ENCODE peak calls at places on chromosomes 16 and 17, in five cellular contexts. C, P, O, V and E are unnamed samples.

GRCh38 chr16:27929818-27930217 is 133.7 kb downstream of the GSG1L start:
- DNase-seq in C (no peak), P (no peak), O (no peak), V (no peak), E (no peak)

GRCh38 chr17:4986951-4987766 is at the start of gene CAMTA2:
- DNase-seq in C (peak), P (no peak), O (peak), V (no peak), E (no peak)

GRCh38 chr17:4014148-4014927 is 50.1 kb upstream of the ATP2A3 start:
- DNase-seq in C (no peak), P (no peak), O (no peak), V (no peak), E (no peak)

GRCh38 chr17:1554751-1555617 is 7.6 kb downstream of the PITPNA start:
- DNase-seq in C (no peak), P (no peak), O (no peak), V (no peak), E (no peak)

GRCh38 chr16:28140788-28141618 is 70.8 kb downstream of the XPO6 start:
- DNase-seq in C (no peak), P (no peak), O (no peak), V (no peak), E (no peak)

GRCh38 chr17:34156741-34157589 is 98.1 kb upstream of the CCL2 start:
- DNase-seq in C (no peak), P (no peak), O (no peak), V (no peak), E (no peak)

GRCh38 chr17:71633391-71633849 is 487.4 kb upstream of the SOX9 start:
- DNase-seq in C (no peak), P (peak), O (peak), V (peak), E (peak)

GRCh38 chr16:86572041-86572521 is 5.5 kb downstream of the FOXC2 start:
- DNase-seq in C (peak), P (no peak), O (no peak), V (no peak), E (no peak)

GRCh38 chr16:28311913-28312312 is 19.6 kb downstream of the SBK1 start:
- DNase-seq in C (no peak), P (no peak), O (no peak), V (no peak), E (no peak)

GRCh38 chr16:81703177-81704155 is 75.6 kb upstream of the PLCG2 start:
- DNase-seq in C (peak), P (peak), O (peak), V (peak), E (peak)

DNA sequence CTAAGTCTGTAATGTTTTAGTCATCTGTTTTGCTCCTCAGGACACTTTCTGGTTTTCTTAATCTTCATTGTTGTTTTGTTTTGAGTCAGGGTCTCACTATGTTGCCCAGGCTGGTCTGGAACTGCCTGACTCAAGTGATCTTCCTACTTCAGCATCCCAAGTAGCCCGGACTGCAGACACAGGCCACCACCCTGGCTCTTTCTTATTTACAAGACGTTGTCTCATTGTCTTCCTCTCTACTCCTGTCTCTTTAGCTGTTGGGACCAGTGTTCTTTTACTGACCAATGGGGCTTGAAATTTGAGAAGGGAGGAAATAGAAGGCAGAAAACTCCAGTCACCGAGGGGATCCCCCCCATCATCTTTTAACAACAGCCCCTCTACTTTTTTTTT is 1.2 kb downstream of the SCPEP1 start:
- DNase-seq in C (no peak), P (no peak), O (no peak), V (no peak), E (no peak)
- H3K4me3 ChIP-seq in C (no peak), P (no peak), O (no peak), V (peak), E (no peak)

GRCh38 chr17:74757931-74758845 is 9.8 kb downstream of the NHERF1 start:
- DNase-seq in C (no peak), P (no peak), O (no peak), V (no peak), E (no peak)

GRCh38 chr17:74758846-74759163 is 10.4 kb downstream of the NHERF1 start:
- DNase-seq in C (no peak), P (no peak), O (peak), V (no peak), E (no peak)

GRCh38 chr17:74760404-74761105 is 12.1 kb downstream of the NHERF1 start:
- DNase-seq in C (no peak), P (no peak), O (no peak), V (no peak), E (no peak)

GRCh38 chr17:74759941-74760340 is 11.5 kb downstream of the NHERF1 start:
- DNase-seq in C (no peak), P (no peak), O (no peak), V (no peak), E (no peak)

DNA sequence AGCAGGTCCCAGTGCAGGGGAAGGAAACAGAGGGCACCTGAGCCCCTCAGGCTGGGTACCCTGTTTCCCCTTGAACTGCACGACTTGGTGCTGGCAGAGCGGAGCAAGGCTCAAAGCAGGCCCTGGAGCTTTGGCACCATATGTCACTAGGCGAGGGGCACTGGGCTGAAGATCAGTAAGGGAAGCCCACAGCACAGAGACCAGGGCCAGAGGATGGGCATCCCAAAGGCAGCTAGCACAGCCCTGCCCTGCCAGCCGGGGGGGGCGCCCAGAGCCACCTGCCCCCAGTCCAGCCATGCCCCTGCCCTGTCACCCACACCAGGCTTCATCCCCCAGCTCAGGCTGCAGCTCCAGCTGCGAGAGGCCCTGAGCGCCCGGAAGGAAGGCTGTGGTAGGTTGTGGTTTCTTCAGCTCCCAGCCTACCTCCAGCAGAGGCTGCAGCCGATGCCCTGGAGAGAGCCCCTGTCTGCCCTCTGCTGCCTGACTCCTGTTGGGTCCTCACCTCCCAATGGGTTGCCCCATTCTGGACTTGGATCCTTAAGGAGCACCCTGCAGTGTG is 10.9 kb downstream of the NHERF1 start:
- DNase-seq in C (no peak), P (no peak), O (no peak), V (no peak), E (no peak)
- H3K4me3 ChIP-seq in C (no peak), P (no peak), O (no peak), V (no peak), E (no peak)

GRCh38 chr17:39688945-39689344 is 1.1 kb upstream of the PGAP3 start:
- DNase-seq in C (no peak), P (no peak), O (no peak), V (no peak), E (no peak)
- H3K4me3 ChIP-seq in C (no peak), P (peak), O (peak), V (peak), E (peak)

GRCh38 chr16:72013389-72013788 is 4.8 kb downstream of the DHODH start:
- DNase-seq in C (no peak), P (peak), O (peak), V (no peak), E (no peak)
- H3K4me3 ChIP-seq in C (no peak), P (no peak), O (no peak), V (no peak), E (no peak)

GRCh38 chr17:78129385-78130079 is 977 bp upstream of the TMC6 start:
- DNase-seq in C (no peak), P (no peak), O (no peak), V (no peak), E (no peak)

GRCh38 chr17:78132086-78132676 is 1.6 kb downstream of the TMC8 start:
- DNase-seq in C (no peak), P (no peak), O (no peak), V (no peak), E (no peak)

GRCh38 chr17:78130080-78130438 is 512 bp upstream of the TMC8 start:
- DNase-seq in C (no peak), P (no peak), O (no peak), V (no peak), E (no peak)

GRCh38 chr17:78131172-78132085 is 858 bp downstream of the TMC8 start:
- DNase-seq in C (no peak), P (no peak), O (no peak), V (no peak), E (no peak)

GRCh38 chr17:78130439-78131101 is at the start of gene TMC8:
- DNase-seq in C (no peak), P (no peak), O (no peak), V (no peak), E (no peak)
- H3K4me3 ChIP-seq in C (no peak), P (no peak), O (no peak), V (no peak), E (no peak)

DNA sequence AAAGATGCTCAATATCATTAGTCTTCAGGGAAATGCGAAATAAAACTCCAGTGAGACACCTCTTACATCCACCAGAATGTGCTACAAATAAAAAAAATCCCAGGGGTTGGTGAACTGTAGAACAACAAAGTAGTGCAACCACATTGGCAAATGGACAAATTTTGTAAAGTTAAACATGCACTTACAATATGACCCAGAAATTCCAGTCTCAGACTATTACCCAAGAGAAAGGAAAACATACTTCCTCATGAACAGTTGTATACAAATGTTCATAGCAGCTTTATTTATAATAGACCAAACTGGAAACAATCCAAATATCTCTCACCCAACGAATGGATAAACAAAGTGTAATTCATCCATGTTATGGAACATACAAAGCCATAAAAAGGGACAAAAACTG is 239.5 kb downstream of the ABCC12 start:
- DNase-seq in C (no peak), P (peak), O (peak), V (peak), E (no peak)
- H3K4me3 ChIP-seq in C (no peak), P (no peak), O (no peak), V (no peak), E (no peak)